ENCODE peak calls at places on chromosomes 2 and 18, in ten cellular contexts. One of them, this sample, is unnamed.
A peak's percentile ranks its signal among the peaks of the same experiment; 100 is the strongest.

GRCh38 chr2:108365656-108366055 is 12.1 kb upstream of the SULT1C4 start:
- DNase-seq in AG04449: no peak
- DNase-seq in left ventricle myocardium inferior: no peak
- DNase-seq in AG20443: no peak
- DNase-seq in astrocyte of the spinal cord: no peak
- DNase-seq in activated CD4-positive, alpha-beta memory T cell treated with anti-CD3 and anti-CD28 coated beads for 36 hours: no peak
- DNase-seq in epithelial cell of esophagus: no peak
- DNase-seq in GM12864: no peak
- DNase-seq in GM19239: no peak
- DNase-seq in islet precursor cell: no peak
- DNase-seq in this sample: no peak

GRCh38 chr2:232979871-232980461 is 33.1 kb downstream of the NGEF start:
- DNase-seq in AG04449: no peak
- DNase-seq in left ventricle myocardium inferior: no peak
- DNase-seq in AG20443: peak; percentile 71
- DNase-seq in astrocyte of the spinal cord: peak; percentile 74
- DNase-seq in activated CD4-positive, alpha-beta memory T cell treated with anti-CD3 and anti-CD28 coated beads for 36 hours: no peak
- DNase-seq in epithelial cell of esophagus: peak; percentile 77
- DNase-seq in GM12864: no peak
- DNase-seq in GM19239: no peak
- DNase-seq in islet precursor cell: peak; percentile 88
- DNase-seq in this sample: peak; percentile 11

GRCh38 chr18:2914844-2915243 is 68.0 kb downstream of the EMILIN2 start:
- DNase-seq in AG04449: no peak
- DNase-seq in left ventricle myocardium inferior: no peak
- DNase-seq in AG20443: no peak
- DNase-seq in astrocyte of the spinal cord: no peak
- DNase-seq in activated CD4-positive, alpha-beta memory T cell treated with anti-CD3 and anti-CD28 coated beads for 36 hours: no peak
- DNase-seq in epithelial cell of esophagus: no peak
- DNase-seq in GM12864: no peak
- DNase-seq in GM19239: no peak
- DNase-seq in islet precursor cell: peak; percentile 25
- DNase-seq in this sample: no peak

GRCh38 chr2:95514728-95515127 is 30.2 kb upstream of the TRIM43B start:
- DNase-seq in AG04449: no peak
- DNase-seq in left ventricle myocardium inferior: no peak
- DNase-seq in AG20443: peak; percentile 9
- DNase-seq in astrocyte of the spinal cord: no peak
- DNase-seq in activated CD4-positive, alpha-beta memory T cell treated with anti-CD3 and anti-CD28 coated beads for 36 hours: no peak
- DNase-seq in epithelial cell of esophagus: no peak
- DNase-seq in GM12864: no peak
- DNase-seq in GM19239: no peak
- DNase-seq in islet precursor cell: no peak
- DNase-seq in this sample: no peak

GRCh38 chr2:202700075-202700901 is 65.5 kb downstream of the FAM117B start:
- DNase-seq in AG04449: no peak
- DNase-seq in left ventricle myocardium inferior: no peak
- DNase-seq in AG20443: no peak
- DNase-seq in astrocyte of the spinal cord: no peak
- DNase-seq in activated CD4-positive, alpha-beta memory T cell treated with anti-CD3 and anti-CD28 coated beads for 36 hours: peak; percentile 36
- DNase-seq in epithelial cell of esophagus: no peak
- DNase-seq in GM12864: no peak
- DNase-seq in GM19239: no peak
- DNase-seq in islet precursor cell: no peak
- DNase-seq in this sample: no peak

GRCh38 chr2:109275120-109276040 is 146.4 kb downstream of the SH3RF3 start:
- DNase-seq in AG04449: no peak
- DNase-seq in left ventricle myocardium inferior: no peak
- DNase-seq in AG20443: no peak
- DNase-seq in astrocyte of the spinal cord: no peak
- DNase-seq in activated CD4-positive, alpha-beta memory T cell treated with anti-CD3 and anti-CD28 coated beads for 36 hours: no peak
- DNase-seq in epithelial cell of esophagus: no peak
- DNase-seq in GM12864: no peak
- DNase-seq in GM19239: no peak
- DNase-seq in islet precursor cell: no peak
- DNase-seq in this sample: no peak

GRCh38 chr2:11458753-11459152 is 7.2 kb downstream of the E2F6 start:
- DNase-seq in AG04449: no peak
- DNase-seq in left ventricle myocardium inferior: no peak
- DNase-seq in AG20443: no peak
- DNase-seq in astrocyte of the spinal cord: no peak
- DNase-seq in activated CD4-positive, alpha-beta memory T cell treated with anti-CD3 and anti-CD28 coated beads for 36 hours: no peak
- DNase-seq in epithelial cell of esophagus: no peak
- DNase-seq in GM12864: no peak
- DNase-seq in GM19239: no peak
- DNase-seq in islet precursor cell: no peak
- DNase-seq in this sample: no peak

GRCh38 chr2:124112966-124113365 is 87.9 kb downstream of the CNTNAP5 start:
- DNase-seq in AG04449: no peak
- DNase-seq in left ventricle myocardium inferior: no peak
- DNase-seq in AG20443: no peak
- DNase-seq in astrocyte of the spinal cord: peak; percentile 3
- DNase-seq in activated CD4-positive, alpha-beta memory T cell treated with anti-CD3 and anti-CD28 coated beads for 36 hours: no peak
- DNase-seq in epithelial cell of esophagus: peak; percentile 65
- DNase-seq in GM12864: no peak
- DNase-seq in GM19239: no peak
- DNase-seq in islet precursor cell: no peak
- DNase-seq in this sample: peak; percentile 86

GRCh38 chr18:70450658-70451253 is 161.9 kb downstream of the SOCS6 start:
- DNase-seq in AG04449: no peak
- DNase-seq in left ventricle myocardium inferior: no peak
- DNase-seq in AG20443: peak; percentile 32
- DNase-seq in astrocyte of the spinal cord: peak; percentile 35
- DNase-seq in activated CD4-positive, alpha-beta memory T cell treated with anti-CD3 and anti-CD28 coated beads for 36 hours: no peak
- DNase-seq in epithelial cell of esophagus: no peak
- DNase-seq in GM12864: no peak
- DNase-seq in GM19239: no peak
- DNase-seq in islet precursor cell: no peak
- DNase-seq in this sample: no peak

GRCh38 chr18:55997156-55997561 is 409.2 kb upstream of the TCF4 start:
- DNase-seq in AG04449: no peak
- DNase-seq in left ventricle myocardium inferior: no peak
- DNase-seq in AG20443: peak; percentile 19
- DNase-seq in astrocyte of the spinal cord: no peak
- DNase-seq in activated CD4-positive, alpha-beta memory T cell treated with anti-CD3 and anti-CD28 coated beads for 36 hours: no peak
- DNase-seq in epithelial cell of esophagus: peak; percentile 73
- DNase-seq in GM12864: no peak
- DNase-seq in GM19239: no peak
- DNase-seq in islet precursor cell: no peak
- DNase-seq in this sample: peak; percentile 67

GRCh38 chr2:133816037-133816436 is 247.8 kb upstream of the NCKAP5 start:
- DNase-seq in AG04449: no peak
- DNase-seq in left ventricle myocardium inferior: no peak
- DNase-seq in AG20443: no peak
- DNase-seq in astrocyte of the spinal cord: no peak
- DNase-seq in activated CD4-positive, alpha-beta memory T cell treated with anti-CD3 and anti-CD28 coated beads for 36 hours: no peak
- DNase-seq in epithelial cell of esophagus: no peak
- DNase-seq in GM12864: no peak
- DNase-seq in GM19239: no peak
- DNase-seq in islet precursor cell: no peak
- DNase-seq in this sample: no peak

GRCh38 chr2:56376699-56377665 is 193.2 kb downstream of the CCDC85A start:
- DNase-seq in AG04449: no peak
- DNase-seq in left ventricle myocardium inferior: no peak
- DNase-seq in AG20443: peak; percentile 32
- DNase-seq in astrocyte of the spinal cord: peak; percentile 1
- DNase-seq in activated CD4-positive, alpha-beta memory T cell treated with anti-CD3 and anti-CD28 coated beads for 36 hours: no peak
- DNase-seq in epithelial cell of esophagus: peak; percentile 18
- DNase-seq in GM12864: no peak
- DNase-seq in GM19239: no peak
- DNase-seq in islet precursor cell: no peak
- DNase-seq in this sample: no peak

GRCh38 chr2:20451346-20451745 is 4.5 kb downstream of the RHOB start:
- DNase-seq in AG04449: no peak
- DNase-seq in left ventricle myocardium inferior: no peak
- DNase-seq in AG20443: no peak
- DNase-seq in astrocyte of the spinal cord: peak; percentile 54
- DNase-seq in activated CD4-positive, alpha-beta memory T cell treated with anti-CD3 and anti-CD28 coated beads for 36 hours: peak; percentile 5
- DNase-seq in epithelial cell of esophagus: no peak
- DNase-seq in GM12864: no peak
- DNase-seq in GM19239: no peak
- DNase-seq in islet precursor cell: peak; percentile 58
- DNase-seq in this sample: no peak

GRCh38 chr2:73232471-73233153 is 427 bp downstream of the PRADC1 start:
- DNase-seq in AG04449: no peak
- DNase-seq in left ventricle myocardium inferior: no peak
- DNase-seq in AG20443: no peak
- DNase-seq in astrocyte of the spinal cord: no peak
- DNase-seq in activated CD4-positive, alpha-beta memory T cell treated with anti-CD3 and anti-CD28 coated beads for 36 hours: peak; percentile 54
- DNase-seq in epithelial cell of esophagus: no peak
- DNase-seq in GM12864: no peak
- DNase-seq in GM19239: no peak
- DNase-seq in islet precursor cell: no peak
- DNase-seq in this sample: no peak

GRCh38 chr18:54191352-54191751 is 33.1 kb downstream of the MBD2 start:
- DNase-seq in AG04449: no peak
- DNase-seq in left ventricle myocardium inferior: no peak
- DNase-seq in AG20443: no peak
- DNase-seq in astrocyte of the spinal cord: no peak
- DNase-seq in activated CD4-positive, alpha-beta memory T cell treated with anti-CD3 and anti-CD28 coated beads for 36 hours: no peak
- DNase-seq in epithelial cell of esophagus: peak; percentile 86
- DNase-seq in GM12864: no peak
- DNase-seq in GM19239: no peak
- DNase-seq in islet precursor cell: peak; percentile 78
- DNase-seq in this sample: no peak

GRCh38 chr2:235394278-235394828 is 99.5 kb upstream of the AGAP1 start:
- DNase-seq in AG04449: no peak
- DNase-seq in left ventricle myocardium inferior: no peak
- DNase-seq in AG20443: peak; percentile 73
- DNase-seq in astrocyte of the spinal cord: peak; percentile 76
- DNase-seq in activated CD4-positive, alpha-beta memory T cell treated with anti-CD3 and anti-CD28 coated beads for 36 hours: no peak
- DNase-seq in epithelial cell of esophagus: peak; percentile 74
- DNase-seq in GM12864: no peak
- DNase-seq in GM19239: no peak
- DNase-seq in islet precursor cell: peak; percentile 64
- DNase-seq in this sample: peak; percentile 72

GRCh38 chr18:36888778-36889177 is 59.9 kb downstream of the KIAA1328 start:
- DNase-seq in AG04449: no peak
- DNase-seq in left ventricle myocardium inferior: no peak
- DNase-seq in AG20443: no peak
- DNase-seq in astrocyte of the spinal cord: no peak
- DNase-seq in activated CD4-positive, alpha-beta memory T cell treated with anti-CD3 and anti-CD28 coated beads for 36 hours: no peak
- DNase-seq in epithelial cell of esophagus: no peak
- DNase-seq in GM12864: no peak
- DNase-seq in GM19239: no peak
- DNase-seq in islet precursor cell: no peak
- DNase-seq in this sample: no peak

GRCh38 chr18:44909191-44909719 is 228.6 kb downstream of the SETBP1 start:
- DNase-seq in AG04449: no peak
- DNase-seq in left ventricle myocardium inferior: no peak
- DNase-seq in AG20443: no peak
- DNase-seq in astrocyte of the spinal cord: peak; percentile 42
- DNase-seq in activated CD4-positive, alpha-beta memory T cell treated with anti-CD3 and anti-CD28 coated beads for 36 hours: no peak
- DNase-seq in epithelial cell of esophagus: peak; percentile 55
- DNase-seq in GM12864: peak; percentile 67
- DNase-seq in GM19239: peak; percentile 9
- DNase-seq in islet precursor cell: no peak
- DNase-seq in this sample: peak; percentile 40

GRCh38 chr2:30336978-30337841 is 105.9 kb downstream of the LBH start:
- DNase-seq in AG04449: no peak
- DNase-seq in left ventricle myocardium inferior: no peak
- DNase-seq in AG20443: no peak
- DNase-seq in astrocyte of the spinal cord: no peak
- DNase-seq in activated CD4-positive, alpha-beta memory T cell treated with anti-CD3 and anti-CD28 coated beads for 36 hours: peak; percentile 83
- DNase-seq in epithelial cell of esophagus: no peak
- DNase-seq in GM12864: peak; percentile 94
- DNase-seq in GM19239: peak; percentile 67
- DNase-seq in islet precursor cell: no peak
- DNase-seq in this sample: no peak

GRCh38 chr18:6947328-6948030 is 170.1 kb downstream of the LAMA1 start:
- DNase-seq in AG04449: no peak
- DNase-seq in left ventricle myocardium inferior: no peak
- DNase-seq in AG20443: no peak
- DNase-seq in astrocyte of the spinal cord: no peak
- DNase-seq in activated CD4-positive, alpha-beta memory T cell treated with anti-CD3 and anti-CD28 coated beads for 36 hours: no peak
- DNase-seq in epithelial cell of esophagus: no peak
- DNase-seq in GM12864: no peak
- DNase-seq in GM19239: no peak
- DNase-seq in islet precursor cell: no peak
- DNase-seq in this sample: no peak

This sample was measured in foreskin keratinocyte.